ENCODE peak calls at places on chromosomes 11 and 22, in four cellular contexts. O is activated T-helper 1 cell treated with Interleukin-2 at 50 U/mL for 16 hours; G is NCI-H2171 treated with DMSO at 0.1 percent for 48 hours; S is activated effector memory CD4-positive, alpha-beta T cell treated with Interleukin-2 at 50 U/mL for 16 hours. K is an unnamed sample.

GRCh38 chr11:75083217-75083605 is 13.5 kb downstream of the OR2AT4 start:
- DNase-seq in S (no peak), O (no peak), G (no peak), K (no peak)

GRCh38 chr22:22818861-22819855 is 68.5 kb upstream of the IGLL5 start:
- DNase-seq in S (peak), G (no peak), O (peak), K (peak)

GRCh38 chr11:128365044-128365443 is 222.3 kb downstream of the ETS1 start:
- DNase-seq in O (no peak), G (no peak), S (no peak), K (no peak)

GRCh38 chr11:65967329-65967934 is 5.9 kb downstream of the SART1 start:
- DNase-seq in S (no peak), O (no peak), G (no peak), K (no peak)

GRCh38 chr22:44884562-44884961 is 125.2 kb downstream of the PHF21B start:
- DNase-seq in O (no peak), S (no peak), G (no peak), K (no peak)

GRCh38 chr11:94895971-94896370 is 77.4 kb downstream of the CWC15 start:
- DNase-seq in G (no peak), S (no peak), O (no peak), K (no peak)

GRCh38 chr11:47267858-47268257 is 2.1 kb upstream of the MADD start:
- DNase-seq in O (no peak), S (no peak), G (no peak), K (no peak)

GRCh38 chr22:28232231-28232630 is 313.2 kb upstream of the PITPNB start:
- DNase-seq in O (no peak), S (no peak), G (no peak), K (no peak)

GRCh38 chr11:86644291-86644690 is 28.1 kb downstream of the ME3 start:
- DNase-seq in O (no peak), S (no peak), G (no peak), K (no peak)

GRCh38 chr11:35166369-35167360 is 27.7 kb downstream of the CD44 start:
- DNase-seq in G (no peak), O (no peak), S (no peak), K (no peak)